ENCODE peak calls at places on chromosome 19, in six cellular contexts. I is MM.1S, Y is OCI-LY7, D is HCT116, B is GM23338, W is PC-3. J is an unnamed sample. For H3K9me2, the result is how much of the 10 kb centered on the place peaks cover.

GRCh38 chr19:1266116-1266817 is 2.9 kb upstream of the CIRBP start:
- DNase-seq in Y (peak), I (peak), B (peak), D (no peak), W (peak), J (peak)

GRCh38 chr19:47020992-47021496 is 1.4 kb downstream of the NPAS1 start:
- DNase-seq in Y (no peak), W (no peak), I (no peak), B (peak), D (no peak), J (peak)

GRCh38 chr19:4201798-4202197 is 19.3 kb downstream of the ANKRD24 start:
- DNase-seq in W (no peak), B (no peak), Y (no peak), I (no peak), D (no peak), J (no peak)

GRCh38 chr19:54063350-54064078 is at the start of gene VSTM1:
- DNase-seq in B (no peak), Y (no peak), I (no peak), W (no peak), D (no peak), J (no peak)

GRCh38 chr19:10299545-10300458 is 9.8 kb downstream of the ZGLP1 start:
- DNase-seq in B (no peak), W (no peak), Y (no peak), I (no peak), D (no peak), J (no peak)

GRCh38 chr19:6528544-6529121 is 2.2 kb upstream of the TNFSF9 start:
- DNase-seq in D (no peak), Y (peak), W (no peak), I (no peak), B (peak), J (peak)

GRCh38 chr19:57282011-57282636 is 1.8 kb downstream of the ZNF460 start:
- DNase-seq in W (peak), I (peak), Y (no peak), B (no peak), D (no peak), J (no peak)

GRCh38 chr19:6381030-6381750 is 5.5 kb upstream of the PSPN start:
- DNase-seq in D (no peak), B (no peak), Y (no peak), W (no peak), I (no peak), J (no peak)

GRCh38 chr19:12933287-12934072 is at the start of gene FARSA:
- DNase-seq in Y (peak), I (peak), D (peak), B (peak), W (peak), J (peak)

DNA sequence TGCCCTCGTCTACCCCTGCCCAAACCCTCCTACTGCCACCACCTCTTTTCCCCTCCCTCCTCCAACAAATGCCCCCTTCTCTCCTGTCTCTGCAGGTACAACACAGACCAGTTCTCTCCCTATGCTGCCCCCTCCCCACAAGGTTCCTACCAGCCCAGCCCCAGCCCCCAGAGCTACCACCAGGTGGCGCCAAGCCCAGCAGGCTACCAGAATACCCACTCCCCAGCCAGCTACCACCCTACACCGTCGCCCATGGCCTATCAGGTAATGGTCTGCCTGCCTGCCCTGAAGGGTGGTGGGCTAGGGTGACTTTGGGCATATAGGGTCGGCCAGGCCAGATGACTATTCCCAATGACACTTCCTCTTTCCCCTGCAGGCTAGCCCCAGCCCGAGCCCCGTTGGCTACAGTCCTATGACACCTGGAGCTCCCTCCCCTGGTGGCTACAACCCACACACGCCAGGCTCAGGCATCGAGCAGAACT is 6.5 kb upstream of the TIMM50 start:
- DNase-seq in W (peak), D (no peak), B (peak), I (peak), Y (peak), J (peak)
- TF ChIP-seq EZH2phosphoT487 in W (no peak), D (no peak), B (no peak), I (no peak), Y (no peak), J (no peak)

GRCh38 chr19:19679176-19680073 is 10.8 kb downstream of the ZNF101 start:
- DNase-seq in Y (no peak), I (no peak), D (no peak), W (no peak), B (no peak), J (no peak)
- H3K9me2 ChIP-seq in Y (under half), I (under half), D (under half), W (under half), B (under half), J (under half)

GRCh38 chr19:16969127-16969526 is 57.5 kb downstream of the CPAMD8 start:
- DNase-seq in I (no peak), W (peak), B (peak), D (no peak), Y (peak), J (peak)

GRCh38 chr19:16976471-16976870 is 50.1 kb downstream of the CPAMD8 start:
- DNase-seq in B (no peak), W (no peak), D (no peak), Y (no peak), I (no peak), J (no peak)

DNA sequence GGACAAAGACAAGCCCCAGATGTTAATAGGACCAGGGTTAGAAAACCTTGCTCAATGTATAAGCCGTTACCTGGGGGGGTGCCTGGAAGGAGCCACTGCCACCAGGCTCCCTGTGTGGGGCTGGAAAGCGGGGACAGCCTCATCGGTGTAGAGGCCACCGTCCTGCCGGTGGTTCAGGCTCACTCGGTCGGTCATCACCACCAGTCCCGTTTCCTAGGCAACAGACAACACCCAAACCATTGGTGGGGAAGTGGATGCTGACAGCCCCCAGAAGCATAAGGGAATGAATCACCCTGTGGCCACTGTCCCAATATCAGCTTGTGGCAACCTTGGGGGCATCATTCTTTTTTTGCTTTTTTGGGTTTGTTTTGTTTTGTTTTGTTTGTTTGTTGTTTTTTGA is 55.8 kb downstream of the CPAMD8 start:
- DNase-seq in Y (no peak), D (no peak), I (no peak), W (no peak), B (peak), J (no peak)
- H3K27ac ChIP-seq in Y (no peak), D (no peak), I (no peak), W (no peak), B (no peak), J (no peak)

DNA sequence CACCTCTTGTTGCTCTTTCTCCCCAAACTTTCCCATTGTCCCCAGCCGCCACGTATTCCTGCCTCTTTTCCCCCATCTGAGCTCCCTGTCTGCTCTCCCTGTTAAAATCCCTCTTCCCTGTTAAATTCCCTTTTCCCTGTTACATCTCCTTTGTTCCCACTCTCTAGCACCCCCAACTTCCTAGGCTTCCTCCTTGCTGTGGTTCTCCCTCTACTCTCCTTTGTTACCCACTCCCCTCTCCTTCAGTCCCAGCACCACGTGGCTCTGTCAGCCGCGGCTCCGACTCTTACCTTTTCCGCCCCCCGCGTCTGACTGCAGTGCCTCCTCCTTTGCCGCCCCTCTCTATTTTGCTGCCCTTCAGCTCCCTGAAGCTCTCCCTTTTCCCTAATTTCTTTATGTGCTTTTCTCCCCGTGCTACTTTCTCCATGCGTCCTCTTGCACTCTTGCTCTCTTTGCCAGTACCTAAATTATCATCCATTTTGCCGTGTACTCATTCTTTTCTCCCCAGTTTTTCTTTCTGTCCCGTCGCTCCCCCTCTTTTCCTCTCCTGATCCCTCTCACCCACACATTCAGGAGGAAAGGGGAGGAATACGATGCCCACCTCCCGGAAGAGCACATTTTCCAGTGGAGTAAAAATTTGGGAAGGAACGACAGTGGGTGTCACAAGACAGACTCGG is 986 bp downstream of the ZNF616 start:
- DNase-seq in B (peak), W (peak), Y (no peak), I (no peak), D (no peak), J (peak)
- TF ChIP-seq EZH2phosphoT487 in B (no peak), W (no peak), Y (no peak), I (no peak), D (no peak), J (no peak)

DNA sequence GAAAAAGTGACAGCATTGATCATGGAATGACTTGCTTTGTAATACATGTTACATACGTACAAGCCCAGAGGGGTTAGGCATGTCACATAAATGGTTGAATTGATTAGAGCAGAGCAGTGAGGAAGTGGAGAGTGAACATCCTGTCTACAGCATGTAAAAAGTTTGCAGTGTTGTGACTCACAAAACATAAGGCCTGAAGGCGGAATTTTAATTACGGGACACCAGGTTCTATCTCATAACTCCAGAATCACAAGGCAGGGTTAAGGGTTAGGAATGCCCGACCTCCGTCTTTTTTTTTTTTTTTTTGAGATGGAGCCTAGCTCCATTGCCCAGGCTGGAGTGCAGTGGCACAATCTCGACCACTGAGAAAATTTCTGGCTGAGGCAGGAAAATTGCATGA is 83.9 kb downstream of the MUC16 start:
- DNase-seq in I (no peak), D (no peak), Y (no peak), B (no peak), W (peak), J (no peak)
- H3K9me2 ChIP-seq in I (under half), D (under half), Y (under half), B (under half), W (under half), J (under half)

GRCh38 chr19:44741841-44742352 is 6.6 kb upstream of the BCL3 start:
- DNase-seq in I (no peak), B (no peak), D (peak), Y (no peak), W (peak), J (peak)
- H3K27ac ChIP-seq in I (no peak), B (no peak), D (peak), Y (no peak), W (peak), J (peak)

GRCh38 chr19:2540646-2541454 is 64.9 kb downstream of the GADD45B start:
- DNase-seq in Y (no peak), D (peak), I (no peak), B (peak), W (peak), J (peak)

GRCh38 chr19:2536461-2536860 is 60.5 kb downstream of the GADD45B start:
- DNase-seq in B (no peak), D (no peak), W (no peak), Y (no peak), I (no peak), J (no peak)

GRCh38 chr19:2537544-2537943 is 61.6 kb downstream of the GADD45B start:
- DNase-seq in I (no peak), D (no peak), Y (no peak), B (no peak), W (no peak), J (no peak)

GRCh38 chr19:2540251-2540645 is 64.3 kb downstream of the GADD45B start:
- DNase-seq in B (no peak), I (no peak), Y (no peak), D (no peak), W (no peak), J (no peak)

GRCh38 chr19:2538096-2538757 is 62.3 kb downstream of the GADD45B start:
- DNase-seq in Y (no peak), W (no peak), B (no peak), I (no peak), D (no peak), J (no peak)
- TF ChIP-seq EZH2phosphoT487 in Y (no peak), W (no peak), B (no peak), I (no peak), D (no peak), J (no peak)

DNA sequence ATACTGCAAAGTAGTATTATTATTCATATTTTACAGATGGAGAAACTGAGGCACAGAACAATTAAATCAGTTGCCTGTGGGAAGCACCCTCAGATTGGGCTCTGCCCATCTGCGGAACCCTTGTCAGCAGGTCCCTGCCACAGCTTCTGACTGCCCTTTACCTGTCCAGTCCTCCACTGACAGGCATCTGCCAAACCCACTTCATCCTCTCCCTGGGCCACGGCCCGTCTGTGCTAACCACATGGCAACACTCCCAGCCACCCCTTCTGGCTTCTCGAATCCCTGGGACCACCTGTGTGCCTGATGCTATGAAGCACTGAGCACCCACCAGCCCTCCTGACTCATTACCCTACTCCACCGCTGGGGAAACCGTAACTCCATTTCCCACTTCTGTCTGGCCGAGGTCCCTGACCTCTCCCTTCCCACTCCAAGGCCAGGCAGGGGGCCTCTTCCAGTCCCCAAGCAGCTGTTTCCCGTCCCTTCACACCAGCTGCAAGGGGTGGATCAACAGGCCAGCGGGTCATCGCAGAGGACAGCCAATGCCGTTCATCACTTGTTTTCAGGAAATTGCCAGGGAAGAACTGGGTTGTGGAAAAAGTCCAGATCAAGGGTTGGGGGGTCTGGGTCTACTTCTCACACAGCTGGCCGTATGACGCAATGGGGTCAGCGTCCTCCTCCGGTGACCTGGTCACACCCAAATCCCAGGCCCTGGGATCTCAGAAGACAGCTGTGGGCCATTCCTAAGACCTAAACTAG is 2.5 kb downstream of the KANK3 start:
- DNase-seq in Y (no peak), I (no peak), B (peak), D (no peak), W (no peak), J (no peak)
- H3K9me2 ChIP-seq in Y (under half), I (under half), B (under half), D (under half), W (under half), J (under half)

DNA sequence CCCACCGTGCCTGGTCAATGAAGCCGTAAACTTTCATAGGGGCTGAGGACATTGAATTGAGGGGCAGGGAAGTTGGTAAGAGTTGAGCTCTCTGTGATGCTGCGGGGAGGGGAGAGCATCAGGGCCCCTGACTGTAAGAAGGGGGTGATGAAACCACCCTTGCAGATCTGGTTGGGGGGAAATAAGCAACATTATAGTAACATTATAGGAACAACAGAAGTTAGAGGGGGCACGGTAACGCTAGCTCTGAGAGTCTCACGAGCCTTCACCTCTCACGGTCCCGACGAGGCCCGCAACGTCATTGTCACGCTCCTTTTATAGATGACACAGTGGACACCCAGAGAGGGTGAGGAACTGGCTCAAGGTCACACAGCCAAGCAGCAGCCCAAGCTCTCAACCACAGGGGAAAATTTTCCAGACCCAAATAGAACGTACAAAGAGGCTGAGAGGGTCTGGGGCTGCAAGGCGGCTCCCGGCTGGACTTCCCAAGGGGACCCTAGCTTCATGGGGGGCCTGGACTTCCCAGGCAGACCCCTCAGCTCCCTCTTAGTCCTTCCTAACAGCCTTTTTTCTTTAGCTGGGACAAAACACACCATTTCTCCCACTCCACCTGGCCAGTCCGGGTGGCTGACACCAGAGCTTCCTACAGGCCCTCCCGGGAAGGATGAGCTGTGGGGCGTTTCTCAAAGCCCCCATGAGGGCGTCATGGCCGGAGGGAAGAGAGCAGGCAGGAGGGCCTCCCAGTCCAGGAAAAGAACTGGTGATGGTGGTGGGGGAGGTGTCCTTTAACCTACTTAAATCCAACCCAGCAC is 4.1 kb downstream of the TLE5 start:
- DNase-seq in W (no peak), I (no peak), Y (no peak), D (no peak), B (no peak), J (no peak)
- H3K27ac ChIP-seq in W (no peak), I (no peak), Y (no peak), D (no peak), B (no peak), J (no peak)

GRCh38 chr19:7905859-7906258 is 2.2 kb downstream of the MAP2K7 start:
- DNase-seq in W (no peak), B (no peak), Y (no peak), I (no peak), D (no peak), J (no peak)
- TF ChIP-seq EZH2phosphoT487 in W (no peak), B (no peak), Y (no peak), I (no peak), D (no peak), J (no peak)